ENCODE peak calls at places on chromosomes 3 and 15, in six cellular contexts. I is BE2C, T is lung, W is Calu3, K is HL-60, G is MCF 10A. Z is an unnamed sample.

GRCh38 chr15:50880221-50880620 is 28.3 kb upstream of the AP4E1 start:
- DNase-seq in I (no peak), T (no peak), W (no peak), K (no peak), G (peak), Z (no peak)

GRCh38 chr3:25870452-25870851 is 80.6 kb downstream of the OXSM start:
- DNase-seq in I (no peak), T (no peak), W (no peak), K (no peak), G (peak), Z (no peak)

GRCh38 chr3:46910166-46910760 is 32.7 kb downstream of the PTH1R start:
- DNase-seq in I (no peak), T (no peak), W (no peak), K (no peak), G (no peak), Z (no peak)

GRCh38 chr3:113743006-113743639 is 2.9 kb downstream of the NAA50 start:
- DNase-seq in I (no peak), T (no peak), W (no peak), K (no peak), G (peak), Z (no peak)

GRCh38 chr3:151544164-151544548 is 83.3 kb upstream of the IGSF10 start:
- DNase-seq in I (no peak), T (no peak), W (no peak), K (no peak), G (no peak), Z (no peak)

GRCh38 chr15:89860851-89861360 is 32.9 kb downstream of the AP3S2 start:
- DNase-seq in I (peak), T (no peak), W (no peak), K (no peak), G (no peak), Z (no peak)

GRCh38 chr3:162295323-162295983 is 798.8 kb downstream of the OTOL1 start:
- DNase-seq in I (no peak), T (no peak), W (peak), K (no peak), G (peak), Z (peak)

GRCh38 chr3:195774917-195775316 is 36.8 kb downstream of the MUC4 start:
- DNase-seq in I (peak), T (peak), W (peak), K (no peak), G (peak), Z (no peak)

GRCh38 chr3:15063656-15064286 is 1.3 kb downstream of the MRPS25 start:
- DNase-seq in I (no peak), T (no peak), W (no peak), K (no peak), G (peak), Z (no peak)

GRCh38 chr3:123876858-123877257 is 7.3 kb downstream of the MYLK start:
- DNase-seq in I (no peak), T (no peak), W (no peak), K (no peak), G (no peak), Z (no peak)
- TF ChIP-seq CTCF in I (peak), T (no peak), W (no peak), K (no peak), G (no peak), Z (peak)

GRCh38 chr3:42600958-42601675 is 631 bp downstream of the NKTR start:
- DNase-seq in I (no peak), T (peak), W (peak), K (peak), G (peak), Z (peak)
- TF ChIP-seq CTCF in I (no peak), T (no peak), W (no peak), K (no peak), G (no peak), Z (no peak)

DNA sequence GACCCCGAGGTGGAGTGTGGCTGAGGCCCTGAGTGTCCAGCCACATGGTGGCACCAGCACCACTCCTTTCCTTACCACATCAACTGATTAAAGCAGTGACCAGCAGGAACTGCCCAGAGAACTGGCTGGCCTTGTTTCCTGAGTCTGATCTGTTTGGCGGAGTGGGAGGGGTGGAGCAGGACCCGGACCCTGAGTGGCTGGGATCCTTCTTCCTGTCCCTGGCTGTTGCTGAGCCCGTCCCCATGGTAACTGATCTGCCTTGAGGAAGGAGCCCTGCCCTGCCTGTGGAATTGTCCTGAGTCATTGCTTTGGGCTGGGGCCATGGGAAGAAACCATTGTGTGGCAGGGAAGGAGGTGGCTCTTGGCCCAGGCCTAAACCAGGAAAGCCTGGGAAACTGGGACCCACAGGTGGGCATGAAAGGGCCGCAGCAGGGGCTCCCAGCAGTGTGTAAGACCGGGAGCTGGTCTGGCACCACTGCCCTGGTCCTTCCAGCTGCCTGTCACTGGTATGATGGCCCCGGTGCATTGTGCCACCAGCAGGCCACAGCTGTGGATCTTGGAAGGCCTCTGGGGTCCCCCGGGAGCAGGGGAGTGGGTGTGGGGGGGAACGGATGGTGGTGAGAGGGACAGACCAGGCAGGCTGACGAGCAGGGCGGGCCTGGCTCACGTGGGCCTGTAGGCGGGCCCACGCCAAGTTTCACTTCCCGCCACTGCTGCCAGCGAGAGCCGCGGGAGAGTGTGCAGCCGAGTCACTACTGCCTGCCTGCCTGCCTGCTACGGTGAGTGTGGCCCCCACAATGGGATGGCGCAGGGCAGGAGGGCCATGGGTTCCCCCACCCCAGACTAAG is 19.2 kb downstream of the ATRIP start:
- DNase-seq in I (peak), T (peak), W (peak), K (peak), G (peak), Z (peak)
- TF ChIP-seq CTCF in I (peak), T (peak), W (peak), K (peak), G (peak), Z (peak)

DNA sequence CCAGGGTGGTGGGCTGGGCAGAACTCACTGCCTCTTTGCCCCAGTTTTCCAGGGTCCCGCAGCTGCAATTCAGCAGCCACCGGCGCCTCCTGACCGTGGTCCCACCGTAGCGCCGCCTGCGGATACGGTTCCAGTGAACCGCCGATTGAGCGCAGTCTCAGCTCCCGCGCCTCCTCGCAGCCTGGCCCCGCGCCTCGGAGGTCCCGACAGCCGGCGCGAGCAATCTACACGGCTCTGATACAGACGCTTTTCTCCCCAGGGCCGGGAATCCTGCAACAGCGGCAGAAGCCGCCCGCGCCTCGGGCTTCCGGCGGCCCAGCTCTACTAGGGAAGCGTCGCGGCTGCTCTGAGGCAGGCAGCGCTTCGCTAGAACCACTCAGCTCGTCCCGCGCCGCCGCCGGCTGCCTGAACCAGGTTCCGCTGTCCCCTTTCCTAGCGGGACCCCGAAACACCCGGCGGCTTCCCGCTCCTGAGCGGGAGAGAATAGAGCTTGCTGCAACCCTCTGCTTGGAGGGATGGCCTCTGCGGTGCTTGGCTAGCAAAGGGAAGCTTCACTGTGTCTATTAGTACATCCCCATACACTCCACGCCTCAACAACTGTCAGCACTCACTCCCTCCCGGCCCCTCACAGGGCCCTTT is 3.1 kb downstream of the FOXL2NB start:
- DNase-seq in I (peak), T (no peak), W (peak), K (no peak), G (no peak), Z (no peak)
- TF ChIP-seq CTCF in I (no peak), T (no peak), W (no peak), K (no peak), G (no peak), Z (no peak)

DNA sequence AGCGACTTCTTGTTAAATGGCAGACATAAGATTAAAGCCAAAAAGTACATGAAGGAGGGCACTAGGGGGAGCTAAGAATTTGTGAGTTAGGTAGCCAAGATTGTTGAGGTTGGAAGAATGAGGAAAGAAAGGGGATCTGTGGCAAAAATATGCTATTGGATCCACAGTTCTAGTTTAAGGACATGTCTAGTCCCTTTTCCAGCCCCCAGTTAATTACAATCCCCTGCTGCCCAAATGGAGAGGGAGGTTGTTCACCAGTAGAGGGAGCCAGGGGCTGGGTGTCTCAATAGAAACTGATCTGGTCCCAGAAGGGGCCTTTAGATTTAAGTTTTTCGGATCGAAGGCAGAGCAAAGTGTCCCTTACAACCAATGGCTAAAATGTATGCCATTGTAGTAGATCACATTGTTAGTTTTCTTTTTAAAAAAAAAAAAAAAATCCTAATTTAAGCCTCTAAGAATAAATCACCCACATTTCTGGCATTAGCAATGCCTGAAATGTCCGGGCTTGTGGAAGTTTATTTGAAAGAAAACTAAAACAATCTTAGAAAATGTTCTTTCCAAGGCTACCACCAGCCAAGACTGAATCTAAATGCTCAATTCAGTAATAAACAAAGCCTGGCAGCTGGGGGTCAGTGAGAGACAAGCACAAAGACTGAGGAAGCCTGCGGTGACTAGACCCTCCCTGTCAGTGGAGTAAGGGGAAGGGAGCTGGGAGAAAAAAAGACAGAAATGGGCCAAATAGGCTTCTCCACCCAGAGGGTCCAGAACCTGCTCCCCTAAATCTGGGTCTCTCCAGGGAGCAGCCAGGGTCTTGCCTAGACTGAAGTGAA is 7.1 kb downstream of the COL8A1 start:
- DNase-seq in I (peak), T (no peak), W (peak), K (peak), G (peak), Z (peak)
- TF ChIP-seq CTCF in I (peak), T (peak), W (peak), K (peak), G (peak), Z (peak)

Z was measured in RWPE1.